ENCODE peak calls at places on chromosomes 1 and 21, in eight cellular contexts. S is fibroblast of lung, H is left ventricle myocardium inferior, T is heart right ventricle, N is lower leg skin, O is fibroblast of villous mesenchyme, J is neural crest cell, U is omental fat pad. Z is an unnamed sample.

GRCh38 chr1:30522031-30523004 is 201.1 kb downstream of the MATN1 start:
- DNase-seq in O (peak; percentile 4), N (peak; percentile 94), J (no peak), S (peak; percentile 64), H (peak; percentile 82), T (peak; percentile 73), U (peak; percentile 46), Z (peak; percentile 33)

GRCh38 chr1:181793826-181794225 is 267.7 kb downstream of the ZNF648 start:
- DNase-seq in O (no peak), J (no peak), S (no peak), T (no peak), U (no peak), H (no peak), N (no peak), Z (no peak)

GRCh38 chr1:186626969-186627368 is 53.3 kb downstream of the PTGS2 start:
- DNase-seq in S (no peak), U (no peak), N (no peak), O (no peak), H (no peak), J (no peak), T (no peak), Z (no peak)

GRCh38 chr1:85344256-85344694 is 67.8 kb upstream of the BCL10 start:
- DNase-seq in J (no peak), N (no peak), S (peak; percentile 74), H (no peak), T (no peak), U (no peak), O (peak; percentile 55), Z (no peak)

GRCh38 chr1:181777812-181778211 is 283.7 kb downstream of the ZNF648 start:
- DNase-seq in T (no peak), S (peak; percentile 72), N (no peak), U (no peak), H (no peak), J (no peak), O (no peak), Z (no peak)

GRCh38 chr1:201702936-201703335 is 126.0 kb upstream of the IPO9 start:
- DNase-seq in N (no peak), T (no peak), J (no peak), U (no peak), O (peak; percentile 77), S (peak; percentile 50), H (no peak), Z (no peak)

GRCh38 chr1:244866355-244866754 is 2.0 kb upstream of the HNRNPU start:
- DNase-seq in N (no peak), O (no peak), J (no peak), U (no peak), S (no peak), T (no peak), H (no peak), Z (no peak)

GRCh38 chr1:53577141-53578100 is 118.2 kb downstream of the DMRTB1 start:
- DNase-seq in J (no peak), U (no peak), O (no peak), N (peak; percentile 67), T (no peak), S (no peak), H (no peak), Z (peak; percentile 10)

GRCh38 chr1:83942914-83943313 is 56.0 kb downstream of the TTLL7 start:
- DNase-seq in T (no peak), S (peak; percentile 71), O (no peak), J (no peak), H (no peak), U (no peak), N (no peak), Z (no peak)

GRCh38 chr1:70487910-70488665 is 77.0 kb downstream of the CTH start:
- DNase-seq in U (no peak), O (peak; percentile 29), H (no peak), S (peak; percentile 31), T (no peak), J (peak; percentile 16), N (no peak), Z (no peak)

GRCh38 chr1:161440312-161440894 is 64.9 kb upstream of the FCGR2A start:
- DNase-seq in H (peak; percentile 53), U (no peak), S (peak; percentile 57), T (peak; percentile 62), N (peak; percentile 86), J (peak; percentile 62), O (peak; percentile 32), Z (peak; percentile 71)

GRCh38 chr1:12460121-12460520 is 157.9 kb downstream of the DHRS3 start:
- DNase-seq in N (peak; percentile 64), H (peak; percentile 62), U (no peak), S (no peak), J (no peak), O (no peak), T (peak; percentile 46), Z (no peak)

GRCh38 chr1:62529227-62529626 is 68.1 kb upstream of the ANGPTL3 start:
- DNase-seq in U (no peak), N (no peak), H (no peak), S (no peak), T (no peak), O (no peak), J (no peak), Z (no peak)

GRCh38 chr1:62528015-62528414 is 69.3 kb upstream of the ANGPTL3 start:
- DNase-seq in H (peak; percentile 25), S (no peak), U (no peak), N (no peak), O (no peak), T (peak; percentile 16), J (no peak), Z (no peak)

GRCh38 chr1:62530516-62531154 is 66.7 kb upstream of the ANGPTL3 start:
- DNase-seq in U (no peak), S (peak; percentile 32), H (peak; percentile 18), J (peak; percentile 32), N (no peak), T (peak; percentile 20), O (peak; percentile 42), Z (peak; percentile 54)
- TF ChIP-seq CTCF in U (no peak), S (peak; percentile 45), H (peak; percentile 70), J (peak; percentile 68), N (no peak), T (peak; percentile 8), O (peak; percentile 75), Z (peak; percentile 41)

GRCh38 chr21:35254752-35255138 is 205.6 kb upstream of the RUNX1 start:
- DNase-seq in T (no peak), O (no peak), U (no peak), J (no peak), S (no peak), H (no peak), N (no peak), Z (no peak)

GRCh38 chr21:35257413-35257812 is 208.3 kb upstream of the RUNX1 start:
- DNase-seq in O (peak; percentile 94), S (peak; percentile 95), N (peak; percentile 90), U (peak; percentile 51), T (peak; percentile 19), H (peak; percentile 42), J (no peak), Z (no peak)

GRCh38 chr21:35258521-35258920 is 209.4 kb upstream of the RUNX1 start:
- DNase-seq in H (no peak), T (no peak), N (no peak), S (no peak), U (no peak), O (no peak), J (no peak), Z (no peak)

GRCh38 chr21:35254006-35254751 is 205.1 kb upstream of the RUNX1 start:
- DNase-seq in O (peak; percentile 76), U (no peak), S (peak; percentile 92), N (no peak), H (no peak), T (no peak), J (no peak), Z (no peak)

GRCh38 chr21:35256468-35256988 is 207.4 kb upstream of the RUNX1 start:
- DNase-seq in J (peak; percentile 4), S (peak; percentile 99), O (peak; percentile 99), H (peak; percentile 81), U (peak; percentile 77), N (peak; percentile 89), T (peak; percentile 75), Z (peak; percentile 29)
- TF ChIP-seq CTCF in J (no peak), S (no peak), O (no peak), H (no peak), U (no peak), N (no peak), T (no peak), Z (no peak)

DNA sequence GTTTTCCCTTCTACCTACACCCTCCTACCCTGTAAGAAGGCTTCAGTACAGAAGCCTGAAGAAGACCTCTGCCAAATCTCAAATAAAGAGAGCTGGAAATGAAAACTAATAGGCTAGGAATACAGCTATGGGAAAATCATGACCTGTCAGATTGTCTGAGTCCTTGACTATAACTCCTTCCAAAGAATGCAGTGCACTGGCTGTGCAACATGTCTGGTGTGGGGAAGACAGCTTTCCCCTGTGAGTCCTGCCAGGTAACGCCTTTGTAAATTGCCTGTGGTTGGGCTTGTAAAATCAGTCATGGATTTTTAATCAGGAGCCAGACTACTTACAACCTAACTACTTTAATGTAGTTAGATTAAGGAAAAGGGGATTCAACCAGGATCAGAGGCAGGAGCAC is 1667.9 kb downstream of the KCNT2 start:
- DNase-seq in U (no peak), O (no peak), T (no peak), J (no peak), H (no peak), N (no peak), S (no peak), Z (no peak)
- TF ChIP-seq CTCF in U (no peak), O (no peak), T (no peak), J (no peak), H (no peak), N (no peak), S (no peak), Z (no peak)

GRCh38 chr21:45982758-45983731 is 1.5 kb downstream of the COL6A1 start:
- DNase-seq in T (peak; percentile 20), J (no peak), O (no peak), N (peak; percentile 87), H (peak; percentile 19), S (no peak), U (no peak), Z (peak; percentile 15)
- TF ChIP-seq CTCF in T (no peak), J (no peak), O (no peak), N (no peak), H (no peak), S (no peak), U (no peak), Z (no peak)

GRCh38 chr1:248881261-248881660 is 22.4 kb upstream of the ZNF692 start:
- DNase-seq in O (no peak), J (no peak), N (no peak), H (no peak), U (no peak), T (no peak), S (peak; percentile 24), Z (no peak)

GRCh38 chr1:248886237-248886895 is 19.7 kb upstream of the PGBD2 start:
- DNase-seq in H (no peak), O (peak; percentile 22), U (no peak), J (no peak), N (no peak), T (no peak), S (peak; percentile 72), Z (no peak)

DNA sequence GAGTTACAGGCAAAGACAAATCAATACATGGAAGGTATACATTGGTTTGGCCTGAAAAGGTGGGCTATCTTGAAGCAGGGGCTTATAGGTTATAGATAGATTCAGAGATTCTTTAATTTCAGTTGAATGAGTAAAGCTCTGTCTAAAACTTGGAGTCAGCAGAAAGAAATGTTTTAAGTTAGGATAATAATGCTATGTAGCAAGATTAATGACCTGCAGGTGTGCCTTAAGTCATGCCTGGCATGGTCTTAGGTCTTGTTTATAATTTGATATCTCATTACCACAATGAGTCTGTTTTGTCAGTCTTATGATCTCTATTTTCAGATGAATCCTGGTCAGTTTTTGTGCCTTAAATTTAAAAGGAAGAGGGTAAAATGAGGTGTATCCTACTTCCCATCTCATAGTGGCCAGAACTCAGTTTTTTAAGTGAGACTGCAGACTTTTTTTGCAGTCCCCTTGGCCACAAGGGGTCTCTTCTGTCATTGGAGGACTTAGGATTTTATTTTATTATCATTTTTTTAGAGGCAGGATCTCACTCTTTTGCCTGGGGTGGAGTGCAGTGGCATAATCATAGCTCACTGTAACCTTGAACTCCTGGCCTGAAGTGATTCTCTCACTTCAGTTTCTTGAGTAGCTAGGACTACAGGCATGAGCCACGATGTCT is 21.3 kb upstream of the PGBD2 start:
- DNase-seq in S (peak; percentile 78), O (no peak), T (no peak), H (no peak), J (no peak), N (no peak), U (no peak), Z (no peak)
- TF ChIP-seq CTCF in S (no peak), O (no peak), T (no peak), H (no peak), J (peak; percentile 26), N (no peak), U (no peak), Z (no peak)